ENCODE peak calls at places on chromosomes 1 and 21, in five cellular contexts. F is KBM-7, H is choroid plexus epithelial cell, Z is HuH-7, T is SHP77. S is an unnamed sample.

GRCh38 chr1:2803931-2804627 is 2.6 kb upstream of the TTC34 start:
- DNase-seq in F (no peak), H (no peak), Z (no peak), T (no peak), S (no peak)

GRCh38 chr1:58440696-58441095 is 105.8 kb downstream of the OMA1 start:
- DNase-seq in F (no peak), H (no peak), Z (no peak), T (no peak), S (no peak)

GRCh38 chr1:7062346-7063061 is 277.2 kb downstream of the CAMTA1 start:
- DNase-seq in F (no peak), H (no peak), Z (no peak), T (no peak), S (no peak)

GRCh38 chr1:205144751-205145150 is 23.0 kb upstream of the RBBP5 start:
- DNase-seq in F (no peak), H (peak; percentile 75), Z (no peak), T (no peak), S (no peak)

GRCh38 chr1:68725353-68725752 is 228.5 kb upstream of the DEPDC1 start:
- DNase-seq in F (no peak), H (peak; percentile 1), Z (no peak), T (peak; percentile 0), S (no peak)

GRCh38 chr1:245298781-245299180 is 144.0 kb downstream of the KIF26B start:
- DNase-seq in F (no peak), H (no peak), Z (no peak), T (no peak), S (peak; percentile 50)

GRCh38 chr1:198253668-198254067 is 96.9 kb downstream of the NEK7 start:
- DNase-seq in F (peak; percentile 45), H (peak; percentile 61), Z (no peak), T (no peak), S (no peak)

GRCh38 chr1:67135354-67135753 is 584 bp upstream of the C1orf141 start:
- DNase-seq in F (peak; percentile 21), H (peak; percentile 93), Z (no peak), T (no peak), S (no peak)

GRCh38 chr1:89850844-89851410 is 30.1 kb downstream of the LRRC8D start:
- DNase-seq in F (no peak), H (no peak), Z (no peak), T (no peak), S (no peak)

GRCh38 chr1:170560681-170561285 is 28.8 kb downstream of the GORAB start:
- DNase-seq in F (no peak), H (no peak), Z (no peak), T (no peak), S (no peak)

GRCh38 chr1:108346137-108346536 is 102.3 kb upstream of the NBPF4 start:
- DNase-seq in F (no peak), H (no peak), Z (no peak), T (peak; percentile 72), S (no peak)

GRCh38 chr1:150536836-150537731 is 12.1 kb upstream of the ADAMTSL4 start:
- DNase-seq in F (no peak), H (peak; percentile 54), Z (no peak), T (no peak), S (no peak)

GRCh38 chr1:212467843-212468482 is 35.2 kb downstream of the NENF start:
- DNase-seq in F (no peak), H (no peak), Z (peak; percentile 34), T (no peak), S (no peak)

GRCh38 chr1:19645544-19646252 is 1.6 kb downstream of the NBL1 start:
- DNase-seq in F (no peak), H (peak; percentile 52), Z (no peak), T (no peak), S (no peak)

GRCh38 chr1:185789846-185790735 is 55.9 kb downstream of the HMCN1 start:
- DNase-seq in F (no peak), H (peak; percentile 40), Z (no peak), T (no peak), S (no peak)

GRCh38 chr1:174266991-174267612 is 107.8 kb downstream of the RABGAP1L start:
- DNase-seq in F (no peak), H (no peak), Z (no peak), T (no peak), S (no peak)

GRCh38 chr1:168057921-168058320 is 78.8 kb downstream of the GPR161 start:
- DNase-seq in F (no peak), H (peak; percentile 27), Z (no peak), T (no peak), S (no peak)

GRCh38 chr1:8563944-8564537 is 246.1 kb downstream of the SLC45A1 start:
- DNase-seq in F (no peak), H (no peak), Z (no peak), T (no peak), S (no peak)

GRCh38 chr1:14590781-14591180 is 7.7 kb upstream of the KAZN start:
- DNase-seq in F (no peak), H (no peak), Z (no peak), T (no peak), S (no peak)

GRCh38 chr1:36803870-36804560 is 230.3 kb downstream of the GRIK3 start:
- DNase-seq in F (no peak), H (no peak), Z (no peak), T (no peak), S (no peak)

GRCh38 chr1:40661678-40662077 is 3.8 kb downstream of the RIMS3 start:
- DNase-seq in F (no peak), H (no peak), Z (no peak), T (no peak), S (no peak)

GRCh38 chr1:161702250-161702649 is 4.8 kb upstream of the FCRLA start:
- DNase-seq in F (no peak), H (no peak), Z (peak; percentile 28), T (peak; percentile 12), S (no peak)

GRCh38 chr1:239218296-239218695 is 168.1 kb upstream of the CHRM3 start:
- DNase-seq in F (no peak), H (no peak), Z (no peak), T (no peak), S (no peak)

GRCh38 chr1:53527368-53527767 is 68.2 kb downstream of the DMRTB1 start:
- DNase-seq in F (no peak), H (no peak), Z (no peak), T (no peak), S (no peak)

GRCh38 chr1:164804366-164804765 is 245.4 kb downstream of the PBX1 start:
- DNase-seq in F (no peak), H (peak; percentile 67), Z (no peak), T (no peak), S (no peak)

GRCh38 chr1:36107394-36107793 is 17.6 kb downstream of the COL8A2 start:
- DNase-seq in F (no peak), H (no peak), Z (no peak), T (peak; percentile 24), S (no peak)

GRCh38 chr1:113042336-113043143 is 30.5 kb upstream of the LRIG2 start:
- DNase-seq in F (peak; percentile 91), H (peak; percentile 82), Z (peak; percentile 70), T (peak; percentile 40), S (peak; percentile 76)

GRCh38 chr1:7379445-7379971 is 391.6 kb upstream of the VAMP3 start:
- DNase-seq in F (no peak), H (peak; percentile 66), Z (no peak), T (peak; percentile 68), S (no peak)

GRCh38 chr1:53073899-53074311 is 11.9 kb downstream of the PODN start:
- DNase-seq in F (no peak), H (peak; percentile 42), Z (no peak), T (peak; percentile 46), S (no peak)

GRCh38 chr1:62508187-62508758 is 71.4 kb downstream of the USP1 start:
- DNase-seq in F (peak; percentile 41), H (peak; percentile 80), Z (peak; percentile 4), T (peak; percentile 19), S (peak; percentile 13)

GRCh38 chr1:6083801-6084467 is 38.2 kb downstream of the KCNAB2 start:
- DNase-seq in F (no peak), H (no peak), Z (no peak), T (no peak), S (no peak)

GRCh38 chr21:40902299-40902698 is 55.3 kb upstream of the DSCAM start:
- DNase-seq in F (no peak), H (no peak), Z (no peak), T (no peak), S (peak; percentile 50)

GRCh38 chr1:5756434-5757176 is 235.6 kb downstream of the NPHP4 start:
- DNase-seq in F (no peak), H (no peak), Z (no peak), T (no peak), S (no peak)

GRCh38 chr1:43243299-43243698 is 26.5 kb upstream of the TMEM125 start:
- DNase-seq in F (no peak), H (no peak), Z (no peak), T (no peak), S (no peak)

S was measured in cerebellum.